ENCODE peak calls at places on chromosomes 11 and 22, in seven cellular contexts. R, K, L, Z, M, V and U are unnamed samples.

GRCh38 chr11:79087238-79087956 is 353.4 kb downstream of the TENM4 start:
- DNase-seq in R (no peak), K (no peak), L (no peak), Z (peak), M (no peak), V (no peak), U (no peak)

GRCh38 chr11:63017306-63017974 is 1.8 kb upstream of the SLC22A8 start:
- DNase-seq in R (no peak), K (no peak), L (no peak), Z (no peak), M (no peak), V (no peak), U (no peak)

GRCh38 chr11:313787-314547 is at the start of gene IFITM1:
- DNase-seq in R (no peak), K (peak), L (no peak), Z (no peak), M (peak), V (no peak), U (peak)

GRCh38 chr22:19515654-19516377 is 8.4 kb downstream of the CLDN5 start:
- DNase-seq in R (no peak), K (no peak), L (no peak), Z (no peak), M (no peak), V (no peak), U (no peak)

GRCh38 chr11:1227551-1228182 is 4.8 kb downstream of the MUC5B start:
- DNase-seq in R (no peak), K (peak), L (no peak), Z (no peak), M (peak), V (no peak), U (no peak)

GRCh38 chr11:133533205-133533604 is 904 bp upstream of the OPCML start:
- DNase-seq in R (no peak), K (no peak), L (no peak), Z (no peak), M (no peak), V (no peak), U (no peak)

GRCh38 chr22:25334091-25334490 is 114.7 kb downstream of the CRYBB2 start:
- DNase-seq in R (no peak), K (no peak), L (peak), Z (peak), M (no peak), V (peak), U (peak)

GRCh38 chr11:134033696-134034491 is 35.0 kb upstream of the JAM3 start:
- DNase-seq in R (peak), K (peak), L (peak), Z (peak), M (peak), V (peak), U (peak)

GRCh38 chr11:118180300-118180703 is 3.9 kb upstream of the SCN2B start:
- DNase-seq in R (peak), K (peak), L (peak), Z (peak), M (no peak), V (no peak), U (no peak)

GRCh38 chr22:46064236-46064965 is 85.9 kb upstream of the PPARA start:
- DNase-seq in R (peak), K (peak), L (no peak), Z (no peak), M (peak), V (no peak), U (no peak)

GRCh38 chr22:33579448-33580093 is 340.7 kb downstream of the LARGE1 start:
- DNase-seq in R (no peak), K (peak), L (peak), Z (peak), M (no peak), V (peak), U (peak)

GRCh38 chr11:73135346-73136284 is 6.5 kb downstream of the FCHSD2 start:
- DNase-seq in R (no peak), K (no peak), L (no peak), Z (no peak), M (no peak), V (no peak), U (no peak)

GRCh38 chr11:79076526-79077115 is 364.2 kb downstream of the TENM4 start:
- DNase-seq in R (no peak), K (peak), L (peak), Z (peak), M (no peak), V (peak), U (peak)

GRCh38 chr11:58787903-58788302 is 56.2 kb upstream of the GLYAT start:
- DNase-seq in R (no peak), K (no peak), L (no peak), Z (no peak), M (no peak), V (no peak), U (no peak)

GRCh38 chr11:93024376-93024775 is 54.9 kb downstream of the MTNR1B start:
- DNase-seq in R (no peak), K (no peak), L (no peak), Z (no peak), M (no peak), V (no peak), U (no peak)

GRCh38 chr11:94544832-94545640 is 1.3 kb downstream of the FUT4 start:
- DNase-seq in R (peak), K (peak), L (no peak), Z (no peak), M (peak), V (peak), U (peak)

GRCh38 chr11:72777755-72778278 is 16.0 kb downstream of the STARD10 start:
- DNase-seq in R (no peak), K (peak), L (no peak), Z (no peak), M (no peak), V (peak), U (peak)

GRCh38 chr11:94134651-94135512 is 6.2 kb downstream of the PANX1 start:
- DNase-seq in R (peak), K (peak), L (no peak), Z (no peak), M (no peak), V (peak), U (peak)

GRCh38 chr22:42637555-42637954 is 2.8 kb downstream of the ATP5MGL start:
- DNase-seq in R (no peak), K (no peak), L (no peak), Z (no peak), M (no peak), V (no peak), U (no peak)

GRCh38 chr22:30602049-30602448 is 4.9 kb upstream of the TCN2 start:
- DNase-seq in R (no peak), K (no peak), L (no peak), Z (peak), M (no peak), V (no peak), U (peak)

GRCh38 chr11:117547188-117547831 is 219.7 kb downstream of the CEP164 start:
- DNase-seq in R (no peak), K (no peak), L (no peak), Z (no peak), M (no peak), V (no peak), U (no peak)

GRCh38 chr11:18699848-18700261 is 1.3 kb downstream of the TMEM86A start:
- DNase-seq in R (peak), K (peak), L (peak), Z (no peak), M (no peak), V (peak), U (no peak)

GRCh38 chr22:43481528-43482309 is 69.9 kb downstream of the MPPED1 start:
- DNase-seq in R (no peak), K (peak), L (no peak), Z (no peak), M (peak), V (no peak), U (peak)

GRCh38 chr11:77819921-77820564 is 479 bp downstream of the RSF1 start:
- DNase-seq in R (peak), K (peak), L (peak), Z (peak), M (no peak), V (peak), U (peak)

GRCh38 chr11:20399498-20399897 is 12.0 kb downstream of the PRMT3 start:
- DNase-seq in R (no peak), K (no peak), L (no peak), Z (no peak), M (no peak), V (no peak), U (no peak)

GRCh38 chr22:50696799-50697561 is 24.4 kb downstream of the SHANK3 start:
- DNase-seq in R (no peak), K (peak), L (no peak), Z (no peak), M (peak), V (no peak), U (peak)

GRCh38 chr11:17498058-17498457 is 21.4 kb upstream of the ABCC8 start:
- DNase-seq in R (no peak), K (no peak), L (no peak), Z (no peak), M (peak), V (no peak), U (peak)

GRCh38 chr11:5684627-5685362 is at the start of gene TRIM5:
- DNase-seq in R (peak), K (peak), L (peak), Z (peak), M (peak), V (peak), U (peak)

GRCh38 chr22:35531202-35531601 is 9.4 kb upstream of the RASD2 start:
- DNase-seq in R (no peak), K (no peak), L (no peak), Z (no peak), M (no peak), V (no peak), U (no peak)
- H3K27ac ChIP-seq in R (no peak), K (no peak), L (peak), Z (no peak), M (no peak), V (no peak), U (no peak)

DNA sequence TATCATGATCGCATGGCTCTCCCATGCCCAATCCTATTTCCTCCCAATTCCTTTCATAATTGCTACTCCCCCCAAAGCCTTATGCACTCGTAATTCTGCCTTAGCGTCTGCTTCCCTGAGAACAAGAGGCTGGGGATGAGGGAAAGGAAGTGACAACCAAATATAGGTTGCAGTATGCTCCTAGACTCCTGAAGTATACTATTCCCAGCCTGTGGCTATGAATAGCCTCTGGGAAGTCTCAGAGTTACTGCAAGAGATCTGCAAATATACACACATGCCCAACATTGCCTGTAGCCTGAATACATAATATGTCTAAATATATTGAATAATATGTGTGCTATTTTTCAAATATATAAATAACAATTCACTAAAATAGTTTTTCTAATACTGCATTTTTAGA is 96.1 kb upstream of the CD44 start:
- DNase-seq in R (no peak), K (no peak), L (no peak), Z (no peak), M (no peak), V (no peak), U (no peak)
- H3K27ac ChIP-seq in R (no peak), K (no peak), L (no peak), Z (no peak), M (no peak), V (no peak), U (no peak)

DNA sequence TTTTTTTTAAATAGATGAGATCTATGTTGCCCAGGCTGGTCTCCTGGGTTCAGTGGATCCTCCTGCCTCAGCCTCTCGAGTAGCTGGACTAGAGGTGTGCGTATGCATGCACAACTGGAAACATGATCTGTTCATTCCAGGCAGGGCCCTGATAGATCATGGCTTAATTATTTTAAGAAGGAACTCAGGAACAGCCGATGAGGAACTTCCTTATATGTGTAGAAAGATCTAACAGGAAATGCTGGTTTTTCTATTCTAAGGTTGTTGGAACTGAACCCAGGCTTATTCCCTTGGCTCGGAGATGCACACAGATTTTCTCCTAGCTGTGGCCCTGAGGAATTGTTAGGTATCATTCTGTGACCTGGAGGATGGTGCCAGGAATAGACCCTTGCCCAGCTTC is 32.4 kb downstream of the SPECC1L start:
- DNase-seq in R (no peak), K (no peak), L (no peak), Z (no peak), M (no peak), V (no peak), U (peak)
- H3K27ac ChIP-seq in R (no peak), K (peak), L (no peak), Z (no peak), M (peak), V (peak), U (peak)

GRCh38 chr11:69639843-69640242 is 1.1 kb upstream of the CCND1 start:
- DNase-seq in R (no peak), K (no peak), L (no peak), Z (no peak), M (no peak), V (no peak), U (no peak)
- H3K27ac ChIP-seq in R (no peak), K (no peak), L (no peak), Z (peak), M (no peak), V (peak), U (no peak)

DNA sequence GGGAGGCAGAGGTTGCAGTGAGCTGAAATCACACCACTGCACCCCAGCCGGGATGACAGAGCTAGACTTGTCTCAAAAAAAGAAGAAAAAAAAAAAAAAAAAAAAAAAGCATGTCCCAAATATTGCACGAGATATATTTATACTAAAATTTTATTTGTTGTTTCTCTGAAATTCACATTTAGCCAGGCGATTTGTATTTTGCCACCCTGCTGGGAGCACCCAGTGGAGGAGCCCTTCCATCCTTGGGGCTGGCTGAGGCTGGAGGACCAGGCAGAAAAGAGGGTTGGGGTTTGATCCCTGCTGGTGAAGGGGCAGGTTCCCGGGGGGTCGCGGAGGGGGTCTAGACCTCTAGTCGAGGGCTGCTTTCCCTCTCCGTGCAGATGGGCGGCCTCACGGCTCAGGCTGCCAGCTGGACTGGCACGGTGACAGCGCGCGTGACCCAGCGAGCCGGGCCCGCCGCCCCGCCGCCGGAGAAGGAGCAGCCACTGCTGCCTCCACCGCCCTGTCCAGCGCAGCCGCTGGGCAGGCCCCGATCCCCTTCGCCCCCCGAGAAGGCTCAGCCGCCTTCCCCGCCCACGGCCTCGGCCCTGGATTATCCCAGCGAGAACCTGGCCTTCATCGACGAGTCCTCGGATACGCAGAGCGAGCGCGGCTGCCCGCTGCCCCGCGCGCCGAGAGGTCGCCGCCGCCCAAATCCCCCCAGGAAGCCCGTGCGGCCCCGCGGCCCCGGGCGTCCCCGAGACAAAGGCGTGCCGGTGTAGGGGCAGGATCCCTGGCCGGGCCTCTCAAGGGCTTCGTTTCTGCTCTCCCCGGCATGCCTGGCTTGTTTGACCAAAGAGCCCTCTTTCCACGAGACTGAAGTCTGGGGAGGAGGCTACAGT is 952 bp upstream of the CATSPERZ start:
- DNase-seq in R (peak), K (peak), L (peak), Z (no peak), M (peak), V (peak), U (no peak)
- H3K27ac ChIP-seq in R (no peak), K (no peak), L (peak), Z (no peak), M (no peak), V (no peak), U (no peak)

GRCh38 chr11:130426223-130427048 is 2.0 kb downstream of the ADAMTS8 start:
- DNase-seq in R (no peak), K (no peak), L (peak), Z (no peak), M (no peak), V (no peak), U (no peak)
- H3K27ac ChIP-seq in R (no peak), K (no peak), L (no peak), Z (no peak), M (no peak), V (no peak), U (no peak)

GRCh38 chr11:108518581-108518980 is 20.4 kb upstream of the POGLUT3 start:
- DNase-seq in R (no peak), K (no peak), L (no peak), Z (no peak), M (no peak), V (no peak), U (no peak)
- H3K27ac ChIP-seq in R (no peak), K (no peak), L (no peak), Z (no peak), M (no peak), V (no peak), U (no peak)

GRCh38 chr11:67613960-67614715 is 7.4 kb downstream of the NDUFV1 start:
- DNase-seq in R (peak), K (peak), L (peak), Z (peak), M (peak), V (peak), U (peak)

GRCh38 chr11:67613313-67613959 is 6.7 kb downstream of the NDUFV1 start:
- DNase-seq in R (no peak), K (peak), L (no peak), Z (no peak), M (peak), V (no peak), U (no peak)

GRCh38 chr11:67615455-67616430 is 9.0 kb downstream of the NDUFV1 start:
- DNase-seq in R (no peak), K (peak), L (no peak), Z (peak), M (peak), V (peak), U (peak)

GRCh38 chr11:67616431-67617242 is 9.9 kb downstream of the NDUFV1 start:
- DNase-seq in R (no peak), K (peak), L (no peak), Z (no peak), M (no peak), V (no peak), U (no peak)

DNA sequence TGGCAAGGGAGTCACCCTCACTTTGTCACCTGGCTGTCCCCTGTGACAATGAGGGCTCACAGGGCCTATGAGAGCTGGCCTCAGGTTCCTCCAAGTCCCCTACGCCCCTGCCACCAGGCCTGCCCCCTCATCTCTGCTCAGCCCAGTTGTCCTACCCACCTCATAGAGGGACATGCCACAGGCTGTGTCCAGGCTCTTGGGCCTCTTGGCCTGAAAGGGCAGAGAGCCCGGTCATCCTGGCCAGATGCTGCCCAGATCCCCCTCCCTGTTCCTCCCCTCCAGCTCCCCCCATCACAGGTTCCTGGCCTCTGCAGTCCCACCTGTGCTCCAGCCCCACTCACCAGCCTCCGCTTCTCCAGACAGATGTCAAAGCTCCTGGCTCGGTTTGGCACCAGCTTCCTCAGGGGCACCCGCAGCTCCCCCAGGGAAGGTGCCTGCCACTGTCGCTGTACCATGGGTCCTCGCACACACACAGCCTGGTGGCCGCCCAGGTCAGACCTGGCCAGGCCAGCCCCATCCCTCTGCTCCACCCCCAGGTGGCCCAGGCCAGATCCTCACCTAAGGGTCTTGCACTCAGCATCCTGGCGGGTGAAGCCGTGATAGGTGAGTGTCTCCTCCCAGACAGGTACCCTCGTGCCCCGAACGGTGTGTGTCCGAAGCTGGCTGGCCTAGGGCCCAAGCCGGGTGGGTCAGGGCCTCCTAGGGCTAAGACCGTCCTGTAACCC is 8.2 kb downstream of the NDUFV1 start:
- DNase-seq in R (no peak), K (peak), L (no peak), Z (no peak), M (peak), V (no peak), U (no peak)
- H3K27ac ChIP-seq in R (no peak), K (no peak), L (no peak), Z (no peak), M (peak), V (no peak), U (peak)

GRCh38 chr11:64851831-64852337 is 7.4 kb upstream of the CDC42BPG start:
- DNase-seq in R (no peak), K (no peak), L (no peak), Z (no peak), M (no peak), V (no peak), U (peak)
- H3K27ac ChIP-seq in R (no peak), K (no peak), L (no peak), Z (peak), M (peak), V (no peak), U (peak)

GRCh38 chr11:114064216-114064615 is 4.7 kb downstream of the ZBTB16 start:
- DNase-seq in R (peak), K (peak), L (no peak), Z (no peak), M (no peak), V (no peak), U (no peak)
- H3K27ac ChIP-seq in R (peak), K (peak), L (no peak), Z (no peak), M (no peak), V (peak), U (no peak)